ENCODE peak calls at places on chromosomes 16 and 17, in four cellular contexts. S, M, G and C are unnamed samples.
A peak's percentile ranks its signal among the peaks of the same experiment; 100 is the strongest.

GRCh38 chr16:51049678-51050378 is 101.2 kb downstream of the SALL1 start:
- DNase-seq in S (no peak), M (no peak), G (no peak), C (no peak)

GRCh38 chr17:3678095-3678820 is 9.6 kb downstream of the EMC6 start:
- DNase-seq in S (no peak), M (no peak), G (no peak), C (no peak)

GRCh38 chr16:27801259-27801945 is 251.5 kb downstream of the KATNIP start:
- DNase-seq in S (no peak), M (no peak), G (no peak), C (no peak)

GRCh38 chr17:83056583-83057396 is 22.6 kb upstream of the METRNL start:
- DNase-seq in S (no peak), M (peak; percentile 36), G (no peak), C (no peak)

GRCh38 chr16:50040028-50040427 is 15.0 kb downstream of the CNEP1R1 start:
- DNase-seq in S (no peak), M (no peak), G (peak; percentile 57), C (no peak)

GRCh38 chr16:8768701-8769100 is 28.7 kb downstream of the TMEM186 start:
- DNase-seq in S (no peak), M (no peak), G (no peak), C (no peak)

GRCh38 chr16:34050787-34051320 is 591.4 kb downstream of the TP53TG3F start:
- DNase-seq in S (no peak), M (no peak), G (no peak), C (no peak)

GRCh38 chr16:57742543-57742942 is 7.0 kb downstream of the KATNB1 start:
- DNase-seq in S (no peak), M (no peak), G (no peak), C (no peak)

GRCh38 chr16:67104061-67104460 is 5.7 kb upstream of the PHAF1 start:
- DNase-seq in S (no peak), M (no peak), G (peak; percentile 62), C (no peak)

GRCh38 chr17:82615084-82616020 is 32.9 kb downstream of the WDR45B start:
- DNase-seq in S (no peak), M (no peak), G (peak; percentile 53), C (no peak)

GRCh38 chr16:81604960-81605383 is 160.4 kb downstream of the CMIP start:
- DNase-seq in S (no peak), M (no peak), G (no peak), C (no peak)

GRCh38 chr17:8188408-8188839 is 1.6 kb downstream of the BORCS6 start:
- DNase-seq in S (no peak), M (no peak), G (no peak), C (no peak)

GRCh38 chr17:8185580-8186445 is 4.2 kb downstream of the BORCS6 start:
- DNase-seq in S (peak; percentile 63), M (peak; percentile 96), G (peak; percentile 84), C (peak; percentile 98)

GRCh38 chr17:8186787-8187516 is 3.0 kb downstream of the BORCS6 start:
- DNase-seq in S (peak; percentile 83), M (peak; percentile 97), G (peak; percentile 91), C (peak; percentile 83)

GRCh38 chr17:8187517-8188407 is 2.2 kb downstream of the BORCS6 start:
- DNase-seq in S (peak; percentile 62), M (peak; percentile 95), G (peak; percentile 87), C (peak; percentile 86)

DNA sequence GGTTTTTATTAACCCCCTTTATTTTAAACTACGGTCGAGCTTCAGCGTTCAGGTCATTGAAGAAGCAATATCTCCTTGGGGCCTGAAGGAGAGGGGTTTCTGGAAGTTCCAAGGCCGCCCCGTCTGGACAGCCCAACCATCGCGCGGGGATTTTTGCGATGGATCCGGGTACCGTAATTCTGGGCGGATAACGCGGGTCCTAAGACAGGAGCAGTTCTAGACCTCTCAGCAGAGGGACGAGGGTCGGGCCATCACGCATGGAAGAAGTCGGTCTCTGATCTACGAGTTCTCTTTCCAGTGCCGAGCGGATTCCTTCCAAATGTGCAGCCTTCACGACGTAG is 3.6 kb downstream of the BORCS6 start:
- DNase-seq in S (no peak), M (no peak), G (no peak), C (no peak)
- TF ChIP-seq CTCF in S (peak; percentile 29), M (peak; percentile 18), G (no peak), C (no peak)

GRCh38 chr17:63035695-63036094 is 69.7 kb downstream of the TANC2 start:
- DNase-seq in S (no peak), M (no peak), G (no peak), C (no peak)

GRCh38 chr17:63029520-63029919 is 63.5 kb downstream of the TANC2 start:
- DNase-seq in S (no peak), M (no peak), G (no peak), C (no peak)

GRCh38 chr17:63035271-63035670 is 69.2 kb downstream of the TANC2 start:
- DNase-seq in S (no peak), M (no peak), G (no peak), C (no peak)

GRCh38 chr17:63032141-63032540 is 66.1 kb downstream of the TANC2 start:
- DNase-seq in S (no peak), M (no peak), G (no peak), C (no peak)

DNA sequence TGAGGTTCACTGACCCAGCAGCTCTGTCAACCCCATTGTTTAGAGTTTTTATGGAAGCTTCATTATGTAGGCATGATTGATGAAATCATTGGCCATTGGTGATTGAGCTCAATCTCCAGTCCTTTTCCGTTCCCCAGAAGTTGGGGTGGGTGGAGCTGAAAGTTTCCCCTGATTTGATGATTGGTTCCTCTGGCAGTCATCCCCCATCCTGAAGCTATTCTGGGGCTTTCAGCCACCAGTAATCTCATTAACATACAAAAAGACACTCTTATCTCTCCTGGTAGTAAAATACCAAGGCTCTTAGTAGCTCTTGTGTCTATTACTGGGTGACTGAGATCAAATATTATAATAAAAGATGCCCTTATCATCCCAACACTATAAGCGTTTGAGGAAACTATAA is 67.1 kb downstream of the TANC2 start:
- DNase-seq in S (no peak), M (no peak), G (no peak), C (no peak)
- TF ChIP-seq CTCF in S (no peak), M (no peak), G (no peak), C (no peak)

GRCh38 chr16:1335211-1335971 is 1.9 kb downstream of the BAIAP3 start:
- DNase-seq in S (no peak), M (no peak), G (no peak), C (no peak)

GRCh38 chr16:1336619-1337018 is 3.2 kb downstream of the BAIAP3 start:
- DNase-seq in S (no peak), M (no peak), G (no peak), C (no peak)

GRCh38 chr16:1337486-1337885 is 4.0 kb downstream of the BAIAP3 start:
- DNase-seq in S (no peak), M (no peak), G (no peak), C (no peak)

GRCh38 chr16:1334739-1335138 is 1.3 kb downstream of the BAIAP3 start:
- DNase-seq in S (no peak), M (no peak), G (no peak), C (no peak)

DNA sequence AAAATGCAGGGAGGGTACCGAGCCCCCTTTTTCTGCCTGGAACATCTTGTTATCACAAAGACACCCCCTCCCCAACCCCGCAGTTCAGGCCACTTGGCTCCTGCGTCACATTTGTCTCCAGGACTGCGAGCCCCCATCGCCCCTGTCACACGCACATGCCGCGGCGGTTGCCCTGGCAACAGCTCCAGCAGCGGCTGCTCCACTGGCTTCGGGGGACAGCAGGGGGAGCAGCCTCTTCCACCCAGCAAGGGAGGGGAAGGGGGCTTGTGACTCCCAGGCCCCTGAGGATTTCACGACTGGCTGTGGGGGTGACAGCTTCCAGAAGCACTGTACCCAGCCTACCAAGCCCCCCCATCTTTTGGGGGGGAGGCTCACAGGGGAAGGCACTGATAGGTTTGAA is 2.6 kb downstream of the BAIAP3 start:
- DNase-seq in S (no peak), M (no peak), G (no peak), C (no peak)
- TF ChIP-seq CTCF in S (no peak), M (no peak), G (no peak), C (no peak)

GRCh38 chr16:64008131-64008530 is 1113.7 kb downstream of the CDH11 start:
- DNase-seq in S (no peak), M (no peak), G (no peak), C (no peak)
- TF ChIP-seq CTCF in S (no peak), M (no peak), G (no peak), C (no peak)

DNA sequence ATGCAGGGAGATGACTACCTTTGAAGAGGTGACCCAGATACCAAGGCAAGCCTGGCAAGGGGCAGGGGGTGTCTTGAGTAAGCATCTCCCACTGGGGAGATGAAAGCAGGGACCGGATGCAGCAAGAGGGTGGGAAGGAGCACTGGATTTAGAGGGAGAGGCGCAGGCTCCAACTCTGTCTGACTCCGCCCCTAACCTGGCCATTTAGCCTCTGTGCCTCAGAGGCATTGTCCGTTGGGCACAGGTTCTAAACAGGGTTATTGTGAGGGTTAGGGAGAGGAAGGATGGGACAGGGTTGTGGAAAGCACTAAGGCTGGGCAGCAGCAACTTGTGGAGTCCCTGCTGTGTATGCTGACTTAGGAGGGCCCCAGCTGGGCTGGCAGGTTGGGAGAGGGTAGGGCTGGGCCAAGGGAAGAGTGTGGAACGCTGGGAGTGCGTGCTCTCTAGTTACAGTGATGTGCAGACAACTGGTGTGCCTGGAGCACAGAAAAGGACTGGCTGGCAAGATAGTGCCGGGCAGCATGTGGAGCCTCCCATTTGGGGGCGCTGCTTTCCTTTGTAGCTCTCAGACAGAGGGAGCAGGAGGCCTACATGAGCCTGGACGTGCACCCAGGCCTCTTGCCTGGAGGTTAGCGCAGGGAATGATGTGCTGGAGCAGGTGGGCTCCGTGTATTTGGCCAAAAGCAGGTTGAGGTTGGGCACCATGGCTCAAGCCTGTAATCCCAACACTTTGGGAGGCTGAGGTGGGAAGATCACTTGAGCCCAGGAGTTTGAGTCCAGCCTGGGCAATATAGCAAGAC is 26.2 kb downstream of the TBX2 start:
- DNase-seq in S (no peak), M (no peak), G (peak; percentile 59), C (no peak)
- TF ChIP-seq CTCF in S (no peak), M (no peak), G (peak; percentile 33), C (no peak)